ENCODE peak calls at places on chromosome 5, in six cellular contexts. W is osteoblast; Q is activated naive CD4-positive, alpha-beta T cell treated with anti-CD3 and anti-CD28 coated beads for 36 hours; M is stimulated activated CD8-positive, alpha-beta memory T cell treated with anti-CD3 and anti-CD28 coated beads, Interleukin-2, amount 100 ng/mL, for 1 hour; B is AG04449; R is pancreas. L is an unnamed sample.

GRCh38 chr5:145718956-145719355 is 116.2 kb downstream of the PRELID2 start:
- DNase-seq in M (no peak), B (peak), W (no peak), R (no peak), Q (no peak), L (no peak)

GRCh38 chr5:109062669-109063068 is 315.0 kb downstream of the FER start:
- DNase-seq in M (no peak), W (peak), Q (no peak), R (no peak), B (peak), L (no peak)

GRCh38 chr5:170195876-170196275 is 36.9 kb upstream of the C5orf58 start:
- DNase-seq in M (no peak), Q (no peak), W (no peak), R (no peak), B (no peak), L (no peak)

GRCh38 chr5:96517294-96517693 is 84.2 kb upstream of the PCSK1 start:
- DNase-seq in W (no peak), M (no peak), R (no peak), Q (no peak), B (no peak), L (no peak)

GRCh38 chr5:89179761-89180160 is 296.8 kb upstream of the MEF2C start:
- DNase-seq in Q (no peak), R (no peak), B (no peak), W (no peak), M (no peak), L (no peak)

GRCh38 chr5:109329296-109330252 is 80.2 kb downstream of the PJA2 start:
- DNase-seq in Q (no peak), M (no peak), R (no peak), W (peak), B (peak), L (no peak)

GRCh38 chr5:150595466-150596031 is 44.9 kb upstream of the SYNPO start:
- DNase-seq in Q (no peak), M (no peak), B (no peak), R (no peak), W (peak), L (no peak)

GRCh38 chr5:173480896-173481295 is 135.6 kb downstream of the BOD1 start:
- DNase-seq in Q (no peak), M (no peak), B (no peak), R (no peak), W (no peak), L (no peak)

GRCh38 chr5:34895641-34896419 is 19.5 kb downstream of the RAD1 start:
- DNase-seq in R (no peak), W (no peak), B (no peak), Q (no peak), M (no peak), L (no peak)

GRCh38 chr5:172048170-172048422 is 41.7 kb upstream of the FBXW11 start:
- DNase-seq in B (no peak), R (no peak), M (no peak), W (no peak), Q (no peak), L (no peak)

GRCh38 chr5:5573798-5574380 is 151.4 kb downstream of the ICE1 start:
- DNase-seq in M (no peak), W (no peak), R (no peak), Q (no peak), B (no peak), L (no peak)

GRCh38 chr5:124289122-124289521 is 457.3 kb downstream of the ZNF608 start:
- DNase-seq in R (peak), W (no peak), Q (no peak), M (no peak), B (no peak), L (peak)

GRCh38 chr5:38556599-38557308 is at the start of gene LIFR:
- DNase-seq in W (peak), M (no peak), R (peak), B (no peak), Q (peak), L (peak)

GRCh38 chr5:171166766-171167165 is 142.3 kb upstream of the TLX3 start:
- DNase-seq in W (no peak), B (no peak), Q (no peak), M (no peak), R (no peak), L (no peak)

GRCh38 chr5:172640822-172641358 is at the start of gene NEURL1B:
- DNase-seq in R (peak), W (peak), M (no peak), Q (peak), B (no peak), L (no peak)

GRCh38 chr5:16712178-16712577 is 95.4 kb upstream of the RETREG1 start:
- DNase-seq in B (no peak), R (no peak), Q (no peak), M (no peak), W (no peak), L (no peak)

GRCh38 chr5:95285406-95285761 is 490 bp upstream of the MCTP1 start:
- DNase-seq in R (no peak), M (no peak), B (no peak), Q (no peak), W (peak), L (no peak)

L was measured in lung.